ENCODE peak calls at places on chromosome 21, in six cellular contexts. N is ureter; Y is body of pancreas; G is activated naive CD8-positive, alpha-beta T cell treated with anti-CD3 and anti-CD28 coated beads, Interleukin-2, amount 50 U/mL, for 24 hours; L is NCI-H510A; D is mucosa of gallbladder. C is an unnamed sample.

GRCh38 chr21:14088391-14088790 is 122.4 kb downstream of the LIPI start:
- DNase-seq in N (no peak), Y (no peak), G (no peak), L (no peak), D (no peak), C (peak)

GRCh38 chr21:45256021-45256911 is 31.4 kb downstream of the POFUT2 start:
- DNase-seq in N (peak), Y (no peak), G (no peak), L (no peak), D (no peak), C (no peak)

GRCh38 chr21:26798856-26799751 is 46.1 kb downstream of the ADAMTS1 start:
- DNase-seq in N (no peak), Y (no peak), G (no peak), L (no peak), D (no peak), C (no peak)

GRCh38 chr21:41580758-41581554 is 73.0 kb upstream of the TMPRSS2 start:
- DNase-seq in N (no peak), Y (no peak), G (no peak), L (no peak), D (no peak), C (no peak)

GRCh38 chr21:28761709-28762356 is 230.8 kb downstream of the LTN1 start:
- DNase-seq in N (no peak), Y (no peak), G (no peak), L (no peak), D (no peak), C (no peak)

GRCh38 chr21:46096596-46096981 is 1.3 kb upstream of the COL6A2 start:
- DNase-seq in N (no peak), Y (no peak), G (no peak), L (no peak), D (peak), C (peak)

GRCh38 chr21:17858764-17859163 is 39.6 kb upstream of the C21orf91 start:
- DNase-seq in N (no peak), Y (no peak), G (no peak), L (no peak), D (no peak), C (no peak)

GRCh38 chr21:35563885-35564451 is 496.4 kb downstream of the SETD4 start:
- DNase-seq in N (peak), Y (peak), G (no peak), L (no peak), D (peak), C (peak)

GRCh38 chr21:26050857-26051256 is 119.7 kb downstream of the APP start:
- DNase-seq in N (no peak), Y (no peak), G (no peak), L (no peak), D (no peak), C (no peak)

C was measured in right atrium auricular region.